ENCODE peak calls at places on chromosomes 1 and 21, in nine cellular contexts. D is prostate gland, A is PC-3, N is heart left ventricle, Q is transverse colon, C is left ventricle myocardium inferior, U is AG04450, J is stomach, X is DND-41. B is an unnamed sample.

GRCh38 chr1:226814751-226815496 is 55.5 kb upstream of the PSEN2 start:
- DNase-seq in D (peak), A (peak), N (peak), Q (peak), C (peak), U (peak), J (peak), X (no peak), B (no peak)

GRCh38 chr1:169161512-169162194 is 55.2 kb downstream of the ATP1B1 start:
- DNase-seq in D (no peak), A (peak), N (no peak), Q (no peak), C (no peak), U (no peak), J (no peak), X (no peak), B (no peak)

GRCh38 chr1:27658951-27659496 is 13.0 kb downstream of the IFI6 start:
- DNase-seq in D (no peak), A (peak), N (no peak), Q (peak), C (no peak), U (no peak), J (no peak), X (peak), B (peak)

GRCh38 chr1:41424581-41425118 is 59.8 kb downstream of the EDN2 start:
- DNase-seq in D (no peak), A (no peak), N (no peak), Q (no peak), C (no peak), U (no peak), J (no peak), X (no peak), B (no peak)

GRCh38 chr1:201409440-201409839 is 10.3 kb upstream of the LAD1 start:
- DNase-seq in D (no peak), A (no peak), N (no peak), Q (no peak), C (no peak), U (no peak), J (no peak), X (no peak), B (no peak)

GRCh38 chr1:40638097-40639036 is 27.1 kb downstream of the RIMS3 start:
- DNase-seq in D (no peak), A (no peak), N (no peak), Q (no peak), C (no peak), U (no peak), J (no peak), X (no peak), B (no peak)

GRCh38 chr1:119298687-119299086 is 69.9 kb upstream of the HAO2 start:
- DNase-seq in D (no peak), A (peak), N (no peak), Q (no peak), C (no peak), U (no peak), J (no peak), X (peak), B (peak)

GRCh38 chr1:42975561-42976225 is 17.0 kb upstream of the SLC2A1 start:
- DNase-seq in D (no peak), A (no peak), N (no peak), Q (no peak), C (no peak), U (no peak), J (no peak), X (no peak), B (no peak)

GRCh38 chr1:166978795-166979194 is 3.5 kb upstream of the ILDR2 start:
- DNase-seq in D (no peak), A (no peak), N (no peak), Q (no peak), C (no peak), U (no peak), J (no peak), X (no peak), B (no peak)

GRCh38 chr1:25590096-25590824 is 26.3 kb upstream of the MAN1C1 start:
- DNase-seq in D (peak), A (no peak), N (peak), Q (no peak), C (peak), U (no peak), J (peak), X (no peak), B (no peak)

GRCh38 chr1:42925132-42925769 is 33.4 kb downstream of the SLC2A1 start:
- DNase-seq in D (no peak), A (no peak), N (no peak), Q (no peak), C (no peak), U (no peak), J (no peak), X (no peak), B (peak)

GRCh38 chr1:48697066-48697707 is 79.5 kb downstream of the BEND5 start:
- DNase-seq in D (peak), A (peak), N (peak), Q (peak), C (peak), U (no peak), J (peak), X (peak), B (peak)

GRCh38 chr1:167881069-167881468 is 32.9 kb downstream of the ADCY10 start:
- DNase-seq in D (no peak), A (peak), N (no peak), Q (no peak), C (no peak), U (no peak), J (no peak), X (no peak), B (no peak)

GRCh38 chr1:234611153-234611798 is 1.3 kb upstream of the IRF2BP2 start:
- DNase-seq in D (peak), A (peak), N (no peak), Q (no peak), C (no peak), U (no peak), J (no peak), X (peak), B (peak)

GRCh38 chr21:33898546-33898945 is 17.1 kb downstream of the ATP5PO start:
- DNase-seq in D (no peak), A (no peak), N (no peak), Q (no peak), C (no peak), U (no peak), J (no peak), X (no peak), B (no peak)

GRCh38 chr1:3956527-3957170 is 56.6 kb upstream of the C1orf174 start:
- DNase-seq in D (no peak), A (peak), N (no peak), Q (no peak), C (no peak), U (no peak), J (no peak), X (no peak), B (no peak)

GRCh38 chr1:208834346-208835081 is 590.3 kb upstream of the PLXNA2 start:
- DNase-seq in D (no peak), A (no peak), N (no peak), Q (no peak), C (no peak), U (no peak), J (no peak), X (no peak), B (no peak)

GRCh38 chr1:214901718-214902117 is 180.8 kb upstream of the KCNK2 start:
- DNase-seq in D (no peak), A (peak), N (no peak), Q (no peak), C (no peak), U (peak), J (no peak), X (no peak), B (no peak)

GRCh38 chr1:216183007-216183406 is 240.2 kb downstream of the USH2A start:
- DNase-seq in D (no peak), A (peak), N (no peak), Q (no peak), C (no peak), U (peak), J (no peak), X (no peak), B (no peak)

GRCh38 chr1:115596080-115596795 is 45.5 kb upstream of the VANGL1 start:
- DNase-seq in D (no peak), A (peak), N (no peak), Q (no peak), C (no peak), U (no peak), J (no peak), X (no peak), B (no peak)

GRCh38 chr1:212950243-212951057 is at the start of gene VASH2:
- DNase-seq in D (peak), A (peak), N (peak), Q (peak), C (peak), U (no peak), J (peak), X (no peak), B (peak)

GRCh38 chr1:90357980-90358379 is 359.1 kb downstream of the BARHL2 start:
- DNase-seq in D (no peak), A (no peak), N (no peak), Q (no peak), C (no peak), U (no peak), J (no peak), X (no peak), B (no peak)

GRCh38 chr1:242735323-242735722 is 210.8 kb upstream of the PLD5 start:
- DNase-seq in D (no peak), A (no peak), N (no peak), Q (no peak), C (no peak), U (no peak), J (no peak), X (no peak), B (no peak)
- H3K4me3 ChIP-seq in D (no peak), A (no peak), N (no peak), Q (no peak), C (no peak), U (no peak), J (no peak), X (no peak), B (no peak)

DNA sequence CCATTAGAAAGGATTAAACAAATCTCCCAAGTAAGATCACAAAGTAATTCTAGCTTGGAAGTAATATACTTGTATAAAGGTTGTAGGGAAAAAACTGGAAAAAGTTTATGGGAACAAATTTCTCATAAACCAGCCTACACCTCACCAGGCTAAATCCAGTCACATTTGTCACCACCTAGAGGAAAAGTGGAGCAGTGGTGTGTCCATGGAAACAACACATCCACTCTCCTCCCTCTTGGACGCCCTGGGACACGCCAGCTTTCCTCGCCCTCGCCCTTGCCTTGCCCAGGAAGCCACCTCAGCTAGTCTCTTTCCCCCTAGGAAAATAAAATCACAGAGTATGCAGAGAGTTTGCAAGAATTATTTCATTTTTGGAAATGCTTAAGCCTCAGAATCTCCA is 2.2 kb downstream of the PALMD start:
- DNase-seq in D (peak), A (peak), N (peak), Q (no peak), C (peak), U (no peak), J (no peak), X (no peak), B (no peak)
- H3K4me3 ChIP-seq in D (peak), A (peak), N (peak), Q (no peak), C (peak), U (no peak), J (peak), X (no peak), B (no peak)

DNA sequence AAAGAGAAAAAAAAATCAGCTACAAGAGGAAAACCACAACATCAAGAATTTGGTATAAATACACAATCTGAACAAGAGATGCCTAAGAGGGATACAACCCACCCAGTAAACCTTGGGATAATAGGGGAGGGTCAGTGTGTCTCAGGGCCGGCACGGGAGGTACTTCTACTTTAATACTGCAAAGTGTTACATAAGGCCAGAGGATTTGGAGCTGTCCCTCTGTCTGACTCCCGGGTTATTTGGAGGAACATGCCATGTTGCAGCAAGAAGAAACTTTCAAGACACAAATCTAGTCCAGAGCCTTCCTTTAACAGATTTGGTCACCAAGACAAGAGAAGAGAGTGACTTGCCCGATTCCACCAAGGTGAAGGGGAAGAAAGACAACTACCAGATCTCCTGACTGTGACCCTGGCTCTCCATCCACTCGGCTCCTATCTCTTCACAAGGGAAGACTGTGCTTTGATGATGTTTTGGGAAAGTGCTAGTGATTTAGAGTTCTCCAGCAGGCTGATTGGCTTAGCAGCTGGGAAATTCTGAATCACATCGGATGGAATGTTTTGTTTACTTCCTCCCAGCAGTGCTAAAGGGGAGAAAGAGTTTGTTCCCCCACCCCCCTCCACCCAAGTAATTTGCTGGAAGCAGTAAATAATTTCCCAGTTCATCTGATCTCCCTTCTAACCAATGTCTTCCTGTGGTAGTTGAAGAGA is 29.3 kb downstream of the SGIP1 start:
- DNase-seq in D (no peak), A (peak), N (no peak), Q (peak), C (no peak), U (peak), J (no peak), X (no peak), B (no peak)
- H3K4me3 ChIP-seq in D (no peak), A (no peak), N (peak), Q (no peak), C (peak), U (peak), J (no peak), X (no peak), B (no peak)

GRCh38 chr1:197083474-197083873 is 16.4 kb upstream of the F13B start:
- DNase-seq in D (no peak), A (no peak), N (no peak), Q (no peak), C (no peak), U (no peak), J (no peak), X (no peak), B (no peak)

GRCh38 chr1:197080323-197080722 is 13.3 kb upstream of the F13B start:
- DNase-seq in D (no peak), A (no peak), N (no peak), Q (no peak), C (no peak), U (no peak), J (no peak), X (no peak), B (no peak)

GRCh38 chr1:197076585-197076984 is 9.5 kb upstream of the F13B start:
- DNase-seq in D (no peak), A (no peak), N (no peak), Q (no peak), C (no peak), U (no peak), J (no peak), X (no peak), B (no peak)

DNA sequence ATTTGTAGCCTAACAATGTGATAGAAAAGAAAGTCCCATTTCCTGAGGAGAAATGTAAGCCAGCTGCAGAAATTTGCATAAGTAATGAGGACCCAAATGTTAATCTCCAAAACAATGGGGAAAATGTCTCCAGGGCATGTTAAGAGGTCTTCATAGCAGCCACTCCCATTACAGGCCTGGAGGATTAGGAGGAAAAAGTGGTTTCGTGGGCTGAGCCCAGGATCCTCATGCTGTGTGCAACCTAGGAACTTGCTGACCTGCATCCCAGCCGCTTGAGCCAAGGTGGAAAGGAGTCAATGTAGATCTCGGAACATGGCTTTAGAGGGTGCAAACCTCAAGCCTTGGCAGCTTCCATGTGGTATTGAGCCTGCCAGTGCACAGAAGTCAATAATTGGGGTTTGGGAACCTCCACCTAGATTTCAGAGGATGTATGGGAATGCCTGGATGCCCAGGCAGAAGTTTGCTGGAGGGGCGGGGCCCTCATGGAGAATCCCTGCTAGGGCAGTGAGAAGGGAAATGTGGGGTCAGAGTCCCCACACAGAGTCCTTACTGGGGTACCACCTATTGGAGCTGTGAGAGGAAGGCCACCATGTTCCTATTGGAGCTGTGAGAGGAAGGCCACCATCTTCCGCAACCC is 14.2 kb upstream of the F13B start:
- DNase-seq in D (no peak), A (no peak), N (no peak), Q (no peak), C (no peak), U (no peak), J (no peak), X (no peak), B (no peak)
- H3K4me3 ChIP-seq in D (no peak), A (no peak), N (no peak), Q (no peak), C (no peak), U (no peak), J (no peak), X (no peak), B (no peak)

DNA sequence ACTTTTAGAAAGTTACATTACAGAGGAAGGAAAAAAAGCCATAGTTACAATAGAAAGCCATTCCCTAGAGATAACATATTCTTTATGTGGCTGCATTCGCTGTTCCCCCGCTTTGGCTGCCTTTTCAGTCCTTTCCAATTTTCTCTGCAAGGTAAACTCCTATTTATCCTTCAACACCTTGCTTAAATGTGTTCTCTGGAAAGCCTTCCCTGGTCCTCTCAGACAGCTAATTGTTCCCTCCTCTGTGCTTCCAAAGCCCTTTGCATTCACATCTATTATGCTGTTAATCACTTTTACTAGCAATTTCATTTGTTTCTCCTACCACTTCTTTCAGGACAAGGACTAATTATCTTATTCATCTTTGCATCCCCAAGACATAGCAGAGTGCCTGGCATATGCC is 1.6 kb downstream of the PHC2 start:
- DNase-seq in D (no peak), A (no peak), N (no peak), Q (no peak), C (no peak), U (no peak), J (no peak), X (no peak), B (no peak)
- H3K4me3 ChIP-seq in D (peak), A (peak), N (peak), Q (no peak), C (peak), U (peak), J (peak), X (no peak), B (no peak)

GRCh38 chr1:7679873-7680790 is 91.0 kb upstream of the VAMP3 start:
- DNase-seq in D (peak), A (no peak), N (peak), Q (peak), C (peak), U (no peak), J (peak), X (no peak), B (no peak)

GRCh38 chr1:7680791-7681165 is 90.3 kb upstream of the VAMP3 start:
- DNase-seq in D (no peak), A (no peak), N (peak), Q (no peak), C (no peak), U (no peak), J (no peak), X (no peak), B (peak)

GRCh38 chr1:7678491-7679158 is 92.5 kb upstream of the VAMP3 start:
- DNase-seq in D (no peak), A (no peak), N (peak), Q (peak), C (no peak), U (no peak), J (peak), X (no peak), B (no peak)

GRCh38 chr1:7677815-7678214 is 93.3 kb upstream of the VAMP3 start:
- DNase-seq in D (no peak), A (no peak), N (no peak), Q (no peak), C (no peak), U (no peak), J (no peak), X (no peak), B (no peak)

GRCh38 chr1:7679159-7679872 is 91.8 kb upstream of the VAMP3 start:
- DNase-seq in D (no peak), A (no peak), N (no peak), Q (no peak), C (no peak), U (no peak), J (no peak), X (no peak), B (no peak)
- H3K4me3 ChIP-seq in D (peak), A (no peak), N (peak), Q (no peak), C (peak), U (peak), J (no peak), X (no peak), B (no peak)

GRCh38 chr1:243731974-243732373 is 118.1 kb downstream of the AKT3 start:
- DNase-seq in D (no peak), A (no peak), N (no peak), Q (no peak), C (no peak), U (no peak), J (no peak), X (no peak), B (no peak)
- H3K4me3 ChIP-seq in D (no peak), A (no peak), N (no peak), Q (no peak), C (no peak), U (no peak), J (no peak), X (no peak), B (no peak)

GRCh38 chr1:1435911-1436633 is 582 bp downstream of the VWA1 start:
- DNase-seq in D (no peak), A (no peak), N (peak), Q (no peak), C (no peak), U (no peak), J (no peak), X (no peak), B (no peak)
- H3K4me3 ChIP-seq in D (peak), A (peak), N (peak), Q (peak), C (peak), U (peak), J (peak), X (no peak), B (no peak)